ENCODE peak calls at places on chromosomes 3 and 15, in ten cellular contexts. One of them, this sample, is unnamed.

GRCh38 chr3:79521221-79521848 is 246.5 kb downstream of the ROBO1 start:
- DNase-seq in nephron progenitor cell: peak; percentile 23
- DNase-seq in GM13976: no peak
- DNase-seq in fibroblast of mammary gland: peak; percentile 39
- DNase-seq in colonic mucosa: no peak
- DNase-seq in OCI-LY7: peak; percentile 39
- DNase-seq in GM20000: no peak
- DNase-seq in left lung: no peak
- DNase-seq in fibroblast of pulmonary artery: peak; percentile 66
- DNase-seq in cardiac fibroblast: peak; percentile 59
- DNase-seq in this sample: no peak

GRCh38 chr3:48597408-48597800 is 2.3 kb upstream of the COL7A1 start:
- DNase-seq in nephron progenitor cell: no peak
- DNase-seq in GM13976: no peak
- DNase-seq in fibroblast of mammary gland: no peak
- DNase-seq in colonic mucosa: no peak
- DNase-seq in OCI-LY7: no peak
- DNase-seq in GM20000: no peak
- DNase-seq in left lung: no peak
- DNase-seq in fibroblast of pulmonary artery: no peak
- DNase-seq in cardiac fibroblast: no peak
- DNase-seq in this sample: no peak

GRCh38 chr15:79973445-79974180 is 2.6 kb upstream of the BCL2A1 start:
- DNase-seq in nephron progenitor cell: no peak
- DNase-seq in GM13976: no peak
- DNase-seq in fibroblast of mammary gland: no peak
- DNase-seq in colonic mucosa: no peak
- DNase-seq in OCI-LY7: peak; percentile 31
- DNase-seq in GM20000: no peak
- DNase-seq in left lung: no peak
- DNase-seq in fibroblast of pulmonary artery: no peak
- DNase-seq in cardiac fibroblast: no peak
- DNase-seq in this sample: no peak

GRCh38 chr3:18716821-18717220 is 291.7 kb upstream of the SATB1 start:
- DNase-seq in nephron progenitor cell: no peak
- DNase-seq in GM13976: no peak
- DNase-seq in fibroblast of mammary gland: no peak
- DNase-seq in colonic mucosa: no peak
- DNase-seq in OCI-LY7: no peak
- DNase-seq in GM20000: no peak
- DNase-seq in left lung: no peak
- DNase-seq in fibroblast of pulmonary artery: peak; percentile 12
- DNase-seq in cardiac fibroblast: peak; percentile 28
- DNase-seq in this sample: no peak

GRCh38 chr3:118984699-118985098 is 49.9 kb downstream of the IGSF11 start:
- DNase-seq in nephron progenitor cell: no peak
- DNase-seq in GM13976: no peak
- DNase-seq in fibroblast of mammary gland: no peak
- DNase-seq in colonic mucosa: no peak
- DNase-seq in OCI-LY7: no peak
- DNase-seq in GM20000: no peak
- DNase-seq in left lung: no peak
- DNase-seq in fibroblast of pulmonary artery: no peak
- DNase-seq in cardiac fibroblast: no peak
- DNase-seq in this sample: no peak

GRCh38 chr3:3701949-3702348 is 97.3 kb upstream of the LRRN1 start:
- DNase-seq in nephron progenitor cell: no peak
- DNase-seq in GM13976: no peak
- DNase-seq in fibroblast of mammary gland: no peak
- DNase-seq in colonic mucosa: no peak
- DNase-seq in OCI-LY7: no peak
- DNase-seq in GM20000: no peak
- DNase-seq in left lung: no peak
- DNase-seq in fibroblast of pulmonary artery: no peak
- DNase-seq in cardiac fibroblast: no peak
- DNase-seq in this sample: no peak

GRCh38 chr15:67185621-67186225 is 68.7 kb downstream of the AAGAB start:
- DNase-seq in nephron progenitor cell: no peak
- DNase-seq in GM13976: no peak
- DNase-seq in fibroblast of mammary gland: peak; percentile 78
- DNase-seq in colonic mucosa: no peak
- DNase-seq in OCI-LY7: no peak
- DNase-seq in GM20000: no peak
- DNase-seq in left lung: no peak
- DNase-seq in fibroblast of pulmonary artery: no peak
- DNase-seq in cardiac fibroblast: no peak
- DNase-seq in this sample: no peak

GRCh38 chr3:12288466-12289129 is at the start of gene PPARG:
- DNase-seq in nephron progenitor cell: peak; percentile 56
- DNase-seq in GM13976: peak; percentile 29
- DNase-seq in fibroblast of mammary gland: peak; percentile 84
- DNase-seq in colonic mucosa: peak; percentile 85
- DNase-seq in OCI-LY7: no peak
- DNase-seq in GM20000: peak; percentile 48
- DNase-seq in left lung: peak; percentile 44
- DNase-seq in fibroblast of pulmonary artery: peak; percentile 59
- DNase-seq in cardiac fibroblast: peak; percentile 68
- DNase-seq in this sample: no peak

GRCh38 chr3:160368804-160369203 is 30.2 kb downstream of the IFT80 start:
- DNase-seq in nephron progenitor cell: no peak
- DNase-seq in GM13976: no peak
- DNase-seq in fibroblast of mammary gland: no peak
- DNase-seq in colonic mucosa: no peak
- DNase-seq in OCI-LY7: peak; percentile 48
- DNase-seq in GM20000: no peak
- DNase-seq in left lung: no peak
- DNase-seq in fibroblast of pulmonary artery: no peak
- DNase-seq in cardiac fibroblast: no peak
- DNase-seq in this sample: no peak

GRCh38 chr3:139301183-139301582 is 42.6 kb upstream of the MRPS22 start:
- DNase-seq in nephron progenitor cell: no peak
- DNase-seq in GM13976: no peak
- DNase-seq in fibroblast of mammary gland: peak; percentile 47
- DNase-seq in colonic mucosa: no peak
- DNase-seq in OCI-LY7: no peak
- DNase-seq in GM20000: no peak
- DNase-seq in left lung: no peak
- DNase-seq in fibroblast of pulmonary artery: peak; percentile 40
- DNase-seq in cardiac fibroblast: peak; percentile 43
- DNase-seq in this sample: no peak

DNA sequence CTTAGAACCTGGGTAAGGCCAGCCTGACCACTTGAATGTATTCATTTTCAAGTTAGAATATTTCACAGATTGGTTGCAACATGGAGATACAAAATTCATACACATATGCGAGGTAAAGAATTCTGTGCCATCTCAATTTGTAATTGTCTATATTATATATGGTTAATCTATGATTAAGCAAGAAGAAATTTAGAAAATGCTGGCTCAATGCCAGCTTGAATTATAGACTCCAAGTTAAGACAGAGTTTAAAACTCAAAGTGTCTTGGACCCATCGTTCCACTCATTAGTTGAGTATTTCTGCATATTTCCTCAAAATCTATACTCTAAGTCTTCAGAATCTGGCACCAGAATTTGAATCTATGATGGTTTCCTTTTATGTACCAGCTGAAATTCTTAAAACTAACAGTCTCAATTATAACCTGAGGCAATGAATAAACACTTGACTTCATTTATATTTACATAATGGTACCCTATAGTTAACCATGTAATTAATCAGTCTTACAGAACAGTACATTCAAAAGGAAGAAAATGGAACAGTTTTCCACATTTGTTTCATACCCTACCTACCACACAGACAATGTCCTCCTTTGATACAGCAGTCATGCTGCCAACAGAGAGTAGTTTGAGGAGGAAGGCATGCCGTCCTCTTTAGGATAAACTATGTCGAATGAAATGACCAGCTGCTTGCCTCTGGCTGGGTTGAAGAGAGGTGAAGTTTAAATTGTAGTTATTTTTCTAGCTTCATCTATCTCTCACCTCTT is 95.7 kb downstream of the CD47 start:
- DNase-seq in nephron progenitor cell: no peak
- DNase-seq in GM13976: no peak
- DNase-seq in fibroblast of mammary gland: no peak
- DNase-seq in colonic mucosa: no peak
- DNase-seq in OCI-LY7: no peak
- DNase-seq in GM20000: no peak
- DNase-seq in left lung: no peak
- DNase-seq in fibroblast of pulmonary artery: no peak
- DNase-seq in cardiac fibroblast: no peak
- DNase-seq in this sample: no peak
- TF ChIP-seq CTCF in nephron progenitor cell: no peak
- TF ChIP-seq CTCF in GM13976: no peak
- TF ChIP-seq CTCF in fibroblast of mammary gland: no peak
- TF ChIP-seq CTCF in colonic mucosa: no peak
- TF ChIP-seq CTCF in OCI-LY7: no peak
- TF ChIP-seq CTCF in GM20000: no peak
- TF ChIP-seq CTCF in left lung: no peak
- TF ChIP-seq CTCF in fibroblast of pulmonary artery: no peak
- TF ChIP-seq CTCF in cardiac fibroblast: no peak
- TF ChIP-seq CTCF in this sample: no peak

DNA sequence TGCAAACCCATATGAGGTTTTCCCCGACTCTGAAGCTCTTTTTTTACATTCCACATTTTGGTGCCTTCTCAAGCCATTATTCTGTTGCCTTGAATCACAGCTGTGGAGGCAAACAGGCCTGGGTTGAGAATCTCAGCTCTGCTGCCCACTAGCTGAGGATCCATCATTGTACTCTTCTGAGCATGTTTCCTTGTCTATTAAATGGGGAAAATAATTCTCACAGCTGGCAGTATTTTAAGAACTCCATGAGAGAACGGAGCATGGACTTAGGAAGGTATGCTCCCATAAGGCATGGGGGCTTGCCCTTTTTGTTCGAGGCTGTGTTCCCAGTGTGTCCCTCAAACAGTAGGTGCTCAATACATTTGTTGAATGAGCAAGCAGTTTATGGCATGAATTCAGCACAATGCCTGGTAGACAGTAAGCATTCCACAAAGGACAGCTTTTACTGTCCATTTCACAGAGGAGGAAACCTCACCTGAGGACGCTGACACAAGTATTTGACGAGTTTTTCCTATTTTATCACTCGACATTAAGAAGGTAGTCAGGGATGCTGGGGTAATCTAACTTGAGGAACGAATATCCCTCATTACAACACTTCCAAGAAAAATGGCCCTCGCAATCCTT is 2.2 kb upstream of the PTPRG start:
- DNase-seq in nephron progenitor cell: no peak
- DNase-seq in GM13976: no peak
- DNase-seq in fibroblast of mammary gland: peak; percentile 35
- DNase-seq in colonic mucosa: no peak
- DNase-seq in OCI-LY7: no peak
- DNase-seq in GM20000: no peak
- DNase-seq in left lung: no peak
- DNase-seq in fibroblast of pulmonary artery: peak; percentile 48
- DNase-seq in cardiac fibroblast: peak; percentile 46
- DNase-seq in this sample: no peak
- TF ChIP-seq CTCF in nephron progenitor cell: no peak
- TF ChIP-seq CTCF in GM13976: no peak
- TF ChIP-seq CTCF in fibroblast of mammary gland: peak; percentile 26
- TF ChIP-seq CTCF in colonic mucosa: no peak
- TF ChIP-seq CTCF in OCI-LY7: no peak
- TF ChIP-seq CTCF in GM20000: no peak
- TF ChIP-seq CTCF in left lung: no peak
- TF ChIP-seq CTCF in fibroblast of pulmonary artery: peak; percentile 47
- TF ChIP-seq CTCF in cardiac fibroblast: peak; percentile 37
- TF ChIP-seq CTCF in this sample: no peak

GRCh38 chr3:151644986-151645385 is 88.7 kb upstream of the AADACL2 start:
- DNase-seq in nephron progenitor cell: no peak
- DNase-seq in GM13976: no peak
- DNase-seq in fibroblast of mammary gland: no peak
- DNase-seq in colonic mucosa: no peak
- DNase-seq in OCI-LY7: no peak
- DNase-seq in GM20000: no peak
- DNase-seq in left lung: no peak
- DNase-seq in fibroblast of pulmonary artery: no peak
- DNase-seq in cardiac fibroblast: no peak
- DNase-seq in this sample: no peak
- TF ChIP-seq CTCF in nephron progenitor cell: no peak
- TF ChIP-seq CTCF in GM13976: no peak
- TF ChIP-seq CTCF in fibroblast of mammary gland: no peak
- TF ChIP-seq CTCF in colonic mucosa: no peak
- TF ChIP-seq CTCF in OCI-LY7: no peak
- TF ChIP-seq CTCF in GM20000: no peak
- TF ChIP-seq CTCF in left lung: no peak
- TF ChIP-seq CTCF in fibroblast of pulmonary artery: no peak
- TF ChIP-seq CTCF in cardiac fibroblast: no peak
- TF ChIP-seq CTCF in this sample: no peak

GRCh38 chr3:55091381-55092225 is 163.7 kb upstream of the LRTM1 start:
- DNase-seq in nephron progenitor cell: no peak
- DNase-seq in GM13976: no peak
- DNase-seq in fibroblast of mammary gland: peak; percentile 83
- DNase-seq in colonic mucosa: no peak
- DNase-seq in OCI-LY7: no peak
- DNase-seq in GM20000: no peak
- DNase-seq in left lung: no peak
- DNase-seq in fibroblast of pulmonary artery: peak; percentile 61
- DNase-seq in cardiac fibroblast: no peak
- DNase-seq in this sample: no peak

GRCh38 chr3:55090746-55091145 is 162.9 kb upstream of the LRTM1 start:
- DNase-seq in nephron progenitor cell: no peak
- DNase-seq in GM13976: no peak
- DNase-seq in fibroblast of mammary gland: no peak
- DNase-seq in colonic mucosa: no peak
- DNase-seq in OCI-LY7: no peak
- DNase-seq in GM20000: no peak
- DNase-seq in left lung: no peak
- DNase-seq in fibroblast of pulmonary artery: no peak
- DNase-seq in cardiac fibroblast: no peak
- DNase-seq in this sample: no peak

GRCh38 chr3:55097441-55097840 is 169.6 kb upstream of the LRTM1 start:
- DNase-seq in nephron progenitor cell: no peak
- DNase-seq in GM13976: no peak
- DNase-seq in fibroblast of mammary gland: peak; percentile 58
- DNase-seq in colonic mucosa: no peak
- DNase-seq in OCI-LY7: no peak
- DNase-seq in GM20000: no peak
- DNase-seq in left lung: no peak
- DNase-seq in fibroblast of pulmonary artery: no peak
- DNase-seq in cardiac fibroblast: no peak
- DNase-seq in this sample: no peak

GRCh38 chr3:55090310-55090709 is 162.5 kb upstream of the LRTM1 start:
- DNase-seq in nephron progenitor cell: no peak
- DNase-seq in GM13976: no peak
- DNase-seq in fibroblast of mammary gland: no peak
- DNase-seq in colonic mucosa: no peak
- DNase-seq in OCI-LY7: no peak
- DNase-seq in GM20000: no peak
- DNase-seq in left lung: no peak
- DNase-seq in fibroblast of pulmonary artery: no peak
- DNase-seq in cardiac fibroblast: no peak
- DNase-seq in this sample: no peak

DNA sequence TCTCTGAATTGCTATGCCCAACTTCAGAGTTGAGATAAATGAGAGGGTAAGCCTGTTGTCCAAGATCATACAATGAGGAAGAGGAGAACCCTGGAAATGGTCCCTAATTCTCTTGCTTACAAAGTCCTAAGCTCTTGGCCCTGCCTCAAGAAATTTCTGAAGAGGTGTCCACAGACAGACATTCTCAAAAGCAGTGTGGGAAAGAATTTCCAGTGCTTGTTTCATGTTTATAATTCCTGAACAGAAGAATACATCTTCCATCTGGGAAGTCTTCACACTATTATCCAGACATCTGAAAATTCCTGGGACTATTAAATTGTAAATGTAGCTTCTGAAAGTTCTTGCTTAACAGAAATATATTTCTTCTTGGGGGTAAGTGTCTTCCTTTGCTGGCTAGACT is 166.8 kb upstream of the LRTM1 start:
- DNase-seq in nephron progenitor cell: no peak
- DNase-seq in GM13976: no peak
- DNase-seq in fibroblast of mammary gland: no peak
- DNase-seq in colonic mucosa: no peak
- DNase-seq in OCI-LY7: no peak
- DNase-seq in GM20000: no peak
- DNase-seq in left lung: no peak
- DNase-seq in fibroblast of pulmonary artery: no peak
- DNase-seq in cardiac fibroblast: no peak
- DNase-seq in this sample: no peak
- TF ChIP-seq CTCF in nephron progenitor cell: no peak
- TF ChIP-seq CTCF in GM13976: no peak
- TF ChIP-seq CTCF in fibroblast of mammary gland: no peak
- TF ChIP-seq CTCF in colonic mucosa: no peak
- TF ChIP-seq CTCF in OCI-LY7: no peak
- TF ChIP-seq CTCF in GM20000: no peak
- TF ChIP-seq CTCF in left lung: no peak
- TF ChIP-seq CTCF in fibroblast of pulmonary artery: no peak
- TF ChIP-seq CTCF in cardiac fibroblast: no peak
- TF ChIP-seq CTCF in this sample: no peak

This sample was measured in GM13977.